ENCODE peak calls at places on chromosome 16, in eight cellular contexts. One of them, this sample, is unnamed.

GRCh38 chr16:86219655-86220445 is 290.5 kb upstream of the FOXF1 start:
- DNase-seq in activated CD8-positive, alpha-beta memory T cell treated with anti-CD3 and anti-CD28 coated beads for 4 hours: no peak
- DNase-seq in activated naive CD4-positive, alpha-beta T cell: no peak
- DNase-seq in CD4-positive, alpha-beta memory T cell: no peak
- DNase-seq in endodermal cell: no peak
- DNase-seq in fibroblast of the aortic adventitia: no peak
- DNase-seq in activated CD4-positive, alpha-beta T cell treated with anti-CD3 and anti-CD28 coated beads, Interleukin-2, amount 10 ng/mL, durations not matched to agents 7 days and 5 days: no peak
- DNase-seq in NCI-H1048: no peak
- DNase-seq in this sample: peak

GRCh38 chr16:64153718-64154117 is 968.1 kb downstream of the CDH11 start:
- DNase-seq in activated CD8-positive, alpha-beta memory T cell treated with anti-CD3 and anti-CD28 coated beads for 4 hours: no peak
- DNase-seq in activated naive CD4-positive, alpha-beta T cell: no peak
- DNase-seq in CD4-positive, alpha-beta memory T cell: no peak
- DNase-seq in endodermal cell: no peak
- DNase-seq in fibroblast of the aortic adventitia: no peak
- DNase-seq in activated CD4-positive, alpha-beta T cell treated with anti-CD3 and anti-CD28 coated beads, Interleukin-2, amount 10 ng/mL, durations not matched to agents 7 days and 5 days: no peak
- DNase-seq in NCI-H1048: no peak
- DNase-seq in this sample: peak

GRCh38 chr16:23786964-23787571 is 32.2 kb downstream of the CHP2 start:
- DNase-seq in activated CD8-positive, alpha-beta memory T cell treated with anti-CD3 and anti-CD28 coated beads for 4 hours: no peak
- DNase-seq in activated naive CD4-positive, alpha-beta T cell: no peak
- DNase-seq in CD4-positive, alpha-beta memory T cell: no peak
- DNase-seq in endodermal cell: peak
- DNase-seq in fibroblast of the aortic adventitia: no peak
- DNase-seq in activated CD4-positive, alpha-beta T cell treated with anti-CD3 and anti-CD28 coated beads, Interleukin-2, amount 10 ng/mL, durations not matched to agents 7 days and 5 days: no peak
- DNase-seq in NCI-H1048: no peak
- DNase-seq in this sample: no peak

GRCh38 chr16:66224636-66225035 is 141.9 kb upstream of the CDH5 start:
- DNase-seq in activated CD8-positive, alpha-beta memory T cell treated with anti-CD3 and anti-CD28 coated beads for 4 hours: no peak
- DNase-seq in activated naive CD4-positive, alpha-beta T cell: no peak
- DNase-seq in CD4-positive, alpha-beta memory T cell: no peak
- DNase-seq in endodermal cell: peak
- DNase-seq in fibroblast of the aortic adventitia: no peak
- DNase-seq in activated CD4-positive, alpha-beta T cell treated with anti-CD3 and anti-CD28 coated beads, Interleukin-2, amount 10 ng/mL, durations not matched to agents 7 days and 5 days: no peak
- DNase-seq in NCI-H1048: no peak
- DNase-seq in this sample: no peak

GRCh38 chr16:8849411-8850011 is 19.3 kb downstream of the CARHSP1 start:
- DNase-seq in activated CD8-positive, alpha-beta memory T cell treated with anti-CD3 and anti-CD28 coated beads for 4 hours: no peak
- DNase-seq in activated naive CD4-positive, alpha-beta T cell: no peak
- DNase-seq in CD4-positive, alpha-beta memory T cell: no peak
- DNase-seq in endodermal cell: no peak
- DNase-seq in fibroblast of the aortic adventitia: peak
- DNase-seq in activated CD4-positive, alpha-beta T cell treated with anti-CD3 and anti-CD28 coated beads, Interleukin-2, amount 10 ng/mL, durations not matched to agents 7 days and 5 days: no peak
- DNase-seq in NCI-H1048: no peak
- DNase-seq in this sample: no peak

GRCh38 chr16:11224894-11225676 is 30.9 kb downstream of the SOCS1 start:
- DNase-seq in activated CD8-positive, alpha-beta memory T cell treated with anti-CD3 and anti-CD28 coated beads for 4 hours: peak
- DNase-seq in activated naive CD4-positive, alpha-beta T cell: peak
- DNase-seq in CD4-positive, alpha-beta memory T cell: peak
- DNase-seq in endodermal cell: no peak
- DNase-seq in fibroblast of the aortic adventitia: no peak
- DNase-seq in activated CD4-positive, alpha-beta T cell treated with anti-CD3 and anti-CD28 coated beads, Interleukin-2, amount 10 ng/mL, durations not matched to agents 7 days and 5 days: peak
- DNase-seq in NCI-H1048: no peak
- DNase-seq in this sample: no peak

GRCh38 chr16:87053016-87053982 is 263.9 kb downstream of the C16orf95 start:
- DNase-seq in activated CD8-positive, alpha-beta memory T cell treated with anti-CD3 and anti-CD28 coated beads for 4 hours: no peak
- DNase-seq in activated naive CD4-positive, alpha-beta T cell: no peak
- DNase-seq in CD4-positive, alpha-beta memory T cell: no peak
- DNase-seq in endodermal cell: peak
- DNase-seq in fibroblast of the aortic adventitia: no peak
- DNase-seq in activated CD4-positive, alpha-beta T cell treated with anti-CD3 and anti-CD28 coated beads, Interleukin-2, amount 10 ng/mL, durations not matched to agents 7 days and 5 days: no peak
- DNase-seq in NCI-H1048: no peak
- DNase-seq in this sample: peak

GRCh38 chr16:62225675-62226074 is 189.4 kb upstream of the CDH8 start:
- DNase-seq in activated CD8-positive, alpha-beta memory T cell treated with anti-CD3 and anti-CD28 coated beads for 4 hours: no peak
- DNase-seq in activated naive CD4-positive, alpha-beta T cell: no peak
- DNase-seq in CD4-positive, alpha-beta memory T cell: no peak
- DNase-seq in endodermal cell: peak
- DNase-seq in fibroblast of the aortic adventitia: no peak
- DNase-seq in activated CD4-positive, alpha-beta T cell treated with anti-CD3 and anti-CD28 coated beads, Interleukin-2, amount 10 ng/mL, durations not matched to agents 7 days and 5 days: peak
- DNase-seq in NCI-H1048: no peak
- DNase-seq in this sample: peak

GRCh38 chr16:25897677-25898076 is 205.9 kb downstream of the HS3ST4 start:
- DNase-seq in activated CD8-positive, alpha-beta memory T cell treated with anti-CD3 and anti-CD28 coated beads for 4 hours: no peak
- DNase-seq in activated naive CD4-positive, alpha-beta T cell: no peak
- DNase-seq in CD4-positive, alpha-beta memory T cell: no peak
- DNase-seq in endodermal cell: no peak
- DNase-seq in fibroblast of the aortic adventitia: no peak
- DNase-seq in activated CD4-positive, alpha-beta T cell treated with anti-CD3 and anti-CD28 coated beads, Interleukin-2, amount 10 ng/mL, durations not matched to agents 7 days and 5 days: no peak
- DNase-seq in NCI-H1048: no peak
- DNase-seq in this sample: no peak

GRCh38 chr16:5072334-5073278 is 963 bp downstream of the ALG1 start:
- DNase-seq in activated CD8-positive, alpha-beta memory T cell treated with anti-CD3 and anti-CD28 coated beads for 4 hours: no peak
- DNase-seq in activated naive CD4-positive, alpha-beta T cell: no peak
- DNase-seq in CD4-positive, alpha-beta memory T cell: no peak
- DNase-seq in endodermal cell: no peak
- DNase-seq in fibroblast of the aortic adventitia: peak
- DNase-seq in activated CD4-positive, alpha-beta T cell treated with anti-CD3 and anti-CD28 coated beads, Interleukin-2, amount 10 ng/mL, durations not matched to agents 7 days and 5 days: no peak
- DNase-seq in NCI-H1048: no peak
- DNase-seq in this sample: no peak

This sample was measured in adipocyte.